ENCODE peak calls at places on chromosomes 11 and 22, in seven cellular contexts. B, E, J, C, T, Y and W are unnamed samples.

GRCh38 chr11:84291996-84292395 is 1005.8 kb upstream of the CCDC90B start:
- DNase-seq in B (no peak), Y (no peak), E (peak; percentile 44), C (no peak), J (peak; percentile 29), T (no peak), W (no peak)

GRCh38 chr11:47216141-47216798 is 1.5 kb downstream of the DDB2 start:
- DNase-seq in B (no peak), Y (no peak), J (peak; percentile 88), E (peak; percentile 81), C (peak; percentile 82), T (peak; percentile 73), W (peak; percentile 83)

GRCh38 chr11:1828542-1828941 is 6.2 kb upstream of the SYT8 start:
- DNase-seq in E (no peak), J (no peak), Y (no peak), T (no peak), C (no peak), B (no peak), W (no peak)

GRCh38 chr11:122898799-122899198 is 16.2 kb downstream of the JHY start:
- DNase-seq in B (no peak), Y (no peak), T (no peak), C (no peak), E (no peak), J (no peak), W (no peak)

GRCh38 chr11:12019867-12020416 is 11.5 kb upstream of the DKK3 start:
- DNase-seq in T (no peak), E (peak; percentile 33), B (no peak), J (no peak), C (no peak), Y (no peak), W (no peak)

GRCh38 chr22:39259698-39260097 is 14.9 kb upstream of the PDGFB start:
- DNase-seq in C (no peak), Y (no peak), B (no peak), T (no peak), J (no peak), E (no peak), W (no peak)

GRCh38 chr11:95652002-95652472 is 137.5 kb downstream of the FAM76B start:
- DNase-seq in J (no peak), E (no peak), C (no peak), Y (no peak), T (no peak), B (no peak), W (no peak)

GRCh38 chr11:46447544-46447943 is 56.0 kb upstream of the CHRM4 start:
- DNase-seq in E (no peak), B (no peak), C (no peak), T (no peak), Y (no peak), J (no peak), W (no peak)

GRCh38 chr11:15743244-15743629 is 613.1 kb downstream of the SOX6 start:
- DNase-seq in E (no peak), B (no peak), Y (no peak), C (no peak), J (no peak), T (no peak), W (no peak)

GRCh38 chr11:110454609-110455008 is 24.9 kb downstream of the FDX1 start:
- DNase-seq in T (no peak), Y (no peak), J (no peak), B (no peak), C (no peak), E (no peak), W (no peak)

GRCh38 chr11:94128746-94129504 is at the start of gene PANX1:
- DNase-seq in T (peak; percentile 65), B (peak; percentile 74), C (peak; percentile 57), J (peak; percentile 86), E (peak; percentile 87), Y (peak; percentile 43), W (peak; percentile 71)

GRCh38 chr11:27699242-27699925 is 871 bp downstream of the BDNF start:
- DNase-seq in T (no peak), E (peak; percentile 61), C (no peak), B (no peak), J (peak; percentile 40), Y (no peak), W (no peak)

GRCh38 chr22:25922141-25922540 is 180.2 kb downstream of the MYO18B start:
- DNase-seq in Y (no peak), E (no peak), T (no peak), C (no peak), J (no peak), B (no peak), W (no peak)

GRCh38 chr11:69524991-69525411 is 43.5 kb downstream of the LINC01488 start:
- DNase-seq in C (no peak), Y (no peak), J (no peak), B (no peak), T (no peak), E (no peak), W (no peak)

GRCh38 chr11:12864316-12865156 is 144.6 kb upstream of the RASSF10 start:
- DNase-seq in E (peak; percentile 85), B (no peak), C (no peak), Y (no peak), T (no peak), J (peak; percentile 89), W (no peak)

GRCh38 chr11:124938970-124939369 is 3.1 kb upstream of the HEPACAM start:
- DNase-seq in Y (no peak), T (no peak), E (no peak), C (no peak), B (no peak), J (no peak), W (no peak)

GRCh38 chr22:24357547-24357946 is 69.9 kb upstream of the ADORA2A start:
- DNase-seq in J (no peak), C (no peak), E (no peak), B (no peak), Y (no peak), T (no peak), W (no peak)

GRCh38 chr11:17611503-17612220 is 64.6 kb downstream of the OTOG start:
- DNase-seq in J (no peak), T (no peak), E (no peak), Y (no peak), B (no peak), C (no peak), W (peak; percentile 32)

GRCh38 chr11:115141715-115142114 is 362.5 kb downstream of the CADM1 start:
- DNase-seq in C (no peak), J (no peak), E (no peak), B (no peak), T (no peak), Y (no peak), W (no peak)

GRCh38 chr11:63558459-63559157 is 4.6 kb downstream of the PLAAT2 start:
- DNase-seq in T (no peak), C (no peak), Y (no peak), B (no peak), J (no peak), E (no peak), W (peak; percentile 39)

GRCh38 chr22:39352301-39352867 is 2.6 kb downstream of the SYNGR1 start:
- DNase-seq in E (no peak), B (no peak), T (no peak), J (no peak), Y (no peak), C (no peak), W (no peak)

GRCh38 chr11:116605543-116605942 is 167.2 kb downstream of the BUD13 start:
- DNase-seq in E (peak; percentile 46), C (no peak), T (peak; percentile 11), B (no peak), J (peak; percentile 10), Y (no peak), W (peak; percentile 60)

GRCh38 chr11:69496631-69497220 is 15.3 kb downstream of the LINC01488 start:
- DNase-seq in B (no peak), C (no peak), T (no peak), J (no peak), Y (no peak), E (no peak), W (no peak)

GRCh38 chr22:27019827-27020226 is 362.4 kb downstream of the MIAT start:
- DNase-seq in B (no peak), C (no peak), T (no peak), E (no peak), Y (no peak), J (no peak), W (no peak)

GRCh38 chr22:49016909-49017768 is 810.5 kb downstream of the BRD1 start:
- DNase-seq in E (no peak), T (no peak), Y (no peak), B (peak; percentile 5), C (no peak), J (no peak), W (no peak)

GRCh38 chr11:65975771-65976170 is 14.2 kb downstream of the SART1 start:
- DNase-seq in T (no peak), Y (no peak), J (no peak), C (no peak), B (no peak), E (no peak), W (no peak)

GRCh38 chr11:47586456-47586855 is at the start of gene FAM180B:
- DNase-seq in C (no peak), T (no peak), J (no peak), E (no peak), B (no peak), Y (no peak), W (no peak)

GRCh38 chr22:32378703-32379272 is 21.1 kb downstream of the RFPL3 start:
- DNase-seq in J (peak; percentile 11), C (no peak), Y (peak; percentile 32), E (peak; percentile 36), T (peak; percentile 9), B (no peak), W (no peak)

GRCh38 chr22:17110791-17111550 is 10.2 kb downstream of the TMEM121B start:
- DNase-seq in B (no peak), T (no peak), E (no peak), J (no peak), C (no peak), Y (no peak), W (no peak)

GRCh38 chr11:17197431-17197898 is 10.3 kb downstream of the PIK3C2A start:
- DNase-seq in B (no peak), E (no peak), C (no peak), J (peak; percentile 17), T (no peak), Y (no peak), W (no peak)

GRCh38 chr22:30635273-30636225 is at the start of gene SLC35E4:
- DNase-seq in J (peak; percentile 92), T (peak; percentile 93), C (peak; percentile 81), Y (peak; percentile 92), E (peak; percentile 95), B (peak; percentile 90), W (peak; percentile 98)

GRCh38 chr11:47182380-47182779 is 3.9 kb downstream of the PACSIN3 start:
- DNase-seq in J (no peak), T (no peak), E (no peak), C (no peak), B (no peak), Y (no peak), W (no peak)

GRCh38 chr11:40380871-40381270 is 1078.6 kb downstream of the LRRC4C start:
- DNase-seq in B (no peak), E (no peak), C (no peak), J (no peak), T (no peak), Y (no peak), W (no peak)

GRCh38 chr11:88301478-88302140 is 35.9 kb downstream of the CTSC start:
- DNase-seq in E (peak; percentile 36), B (no peak), J (peak; percentile 40), Y (no peak), T (no peak), C (no peak), W (peak; percentile 60)

GRCh38 chr11:115963170-115963569 is 459.0 kb upstream of the CADM1 start:
- DNase-seq in C (no peak), J (no peak), E (peak; percentile 14), Y (no peak), T (no peak), B (no peak), W (no peak)

GRCh38 chr22:48227341-48228018 is 1465.0 kb downstream of the TBC1D22A start:
- DNase-seq in T (no peak), E (no peak), C (no peak), Y (no peak), J (no peak), B (no peak), W (peak; percentile 22)